ENCODE peak calls at places on chromosomes 13 and 19, in four cellular contexts. One of them, this sample, is unnamed.

GRCh38 chr19:27750697-27751391 is 1462.1 kb downstream of the UQCRFS1 start:
- DNase-seq in AG04449: no peak
- DNase-seq in AG09309: no peak
- DNase-seq in fibroblast of pulmonary artery: no peak
- DNase-seq in this sample: no peak

GRCh38 chr19:21322528-21322927 is 6.7 kb downstream of the ZNF708 start:
- DNase-seq in AG04449: no peak
- DNase-seq in AG09309: no peak
- DNase-seq in fibroblast of pulmonary artery: peak
- DNase-seq in this sample: no peak

GRCh38 chr13:35524192-35524591 is 47.7 kb upstream of the MAB21L1 start:
- DNase-seq in AG04449: no peak
- DNase-seq in AG09309: no peak
- DNase-seq in fibroblast of pulmonary artery: no peak
- DNase-seq in this sample: no peak

GRCh38 chr19:32687681-32688080 is 3.9 kb upstream of the NUDT19 start:
- DNase-seq in AG04449: no peak
- DNase-seq in AG09309: no peak
- DNase-seq in fibroblast of pulmonary artery: no peak
- DNase-seq in this sample: no peak

GRCh38 chr19:1411255-1412191 is 4.1 kb downstream of the DAZAP1 start:
- DNase-seq in AG04449: no peak
- DNase-seq in AG09309: no peak
- DNase-seq in fibroblast of pulmonary artery: peak
- DNase-seq in this sample: peak

GRCh38 chr19:8321067-8321759 is at the start of the genes NDUFA7 and RPS28:
- DNase-seq in AG04449: peak
- DNase-seq in AG09309: peak
- DNase-seq in fibroblast of pulmonary artery: peak
- DNase-seq in this sample: peak

GRCh38 chr13:34300559-34300958 is 482.6 kb downstream of the RFC3 start:
- DNase-seq in AG04449: no peak
- DNase-seq in AG09309: no peak
- DNase-seq in fibroblast of pulmonary artery: no peak
- DNase-seq in this sample: no peak

GRCh38 chr13:44759222-44759721 is 183.1 kb upstream of the TSC22D1 start:
- DNase-seq in AG04449: no peak
- DNase-seq in AG09309: no peak
- DNase-seq in fibroblast of pulmonary artery: no peak
- DNase-seq in this sample: no peak

GRCh38 chr13:79311456-79311855 is 94.6 kb downstream of the RBM26 start:
- DNase-seq in AG04449: no peak
- DNase-seq in AG09309: no peak
- DNase-seq in fibroblast of pulmonary artery: peak
- DNase-seq in this sample: no peak

GRCh38 chr13:100069278-100069677 is 19.6 kb upstream of the PCCA start:
- DNase-seq in AG04449: no peak
- DNase-seq in AG09309: peak
- DNase-seq in fibroblast of pulmonary artery: peak
- DNase-seq in this sample: no peak

GRCh38 chr13:27921961-27922910 is 2.4 kb downstream of the PDX1 start:
- DNase-seq in AG04449: no peak
- DNase-seq in AG09309: no peak
- DNase-seq in fibroblast of pulmonary artery: no peak
- DNase-seq in this sample: no peak

GRCh38 chr13:50732712-50733111 is 110.8 kb downstream of the DLEU7 start:
- DNase-seq in AG04449: peak
- DNase-seq in AG09309: peak
- DNase-seq in fibroblast of pulmonary artery: peak
- DNase-seq in this sample: no peak

GRCh38 chr19:2428027-2428690 is 773 bp upstream of the TIMM13 start:
- DNase-seq in AG04449: no peak
- DNase-seq in AG09309: no peak
- DNase-seq in fibroblast of pulmonary artery: no peak
- DNase-seq in this sample: no peak

GRCh38 chr13:41231025-41231677 is 32.2 kb downstream of the MTRF1 start:
- DNase-seq in AG04449: no peak
- DNase-seq in AG09309: no peak
- DNase-seq in fibroblast of pulmonary artery: no peak
- DNase-seq in this sample: no peak

GRCh38 chr19:35341006-35341405 is 6.7 kb upstream of the FFAR1 start:
- DNase-seq in AG04449: no peak
- DNase-seq in AG09309: no peak
- DNase-seq in fibroblast of pulmonary artery: no peak
- DNase-seq in this sample: no peak

GRCh38 chr19:7900401-7900870 is 3.2 kb upstream of the MAP2K7 start:
- DNase-seq in AG04449: no peak
- DNase-seq in AG09309: no peak
- DNase-seq in fibroblast of pulmonary artery: no peak
- DNase-seq in this sample: no peak

GRCh38 chr19:19026299-19026971 is 6.9 kb downstream of the SUGP2 start:
- DNase-seq in AG04449: no peak
- DNase-seq in AG09309: no peak
- DNase-seq in fibroblast of pulmonary artery: peak
- DNase-seq in this sample: peak
- TF ChIP-seq CTCF in AG04449: no peak
- TF ChIP-seq CTCF in AG09309: peak
- TF ChIP-seq CTCF in fibroblast of pulmonary artery: no peak
- TF ChIP-seq CTCF in this sample: no peak

DNA sequence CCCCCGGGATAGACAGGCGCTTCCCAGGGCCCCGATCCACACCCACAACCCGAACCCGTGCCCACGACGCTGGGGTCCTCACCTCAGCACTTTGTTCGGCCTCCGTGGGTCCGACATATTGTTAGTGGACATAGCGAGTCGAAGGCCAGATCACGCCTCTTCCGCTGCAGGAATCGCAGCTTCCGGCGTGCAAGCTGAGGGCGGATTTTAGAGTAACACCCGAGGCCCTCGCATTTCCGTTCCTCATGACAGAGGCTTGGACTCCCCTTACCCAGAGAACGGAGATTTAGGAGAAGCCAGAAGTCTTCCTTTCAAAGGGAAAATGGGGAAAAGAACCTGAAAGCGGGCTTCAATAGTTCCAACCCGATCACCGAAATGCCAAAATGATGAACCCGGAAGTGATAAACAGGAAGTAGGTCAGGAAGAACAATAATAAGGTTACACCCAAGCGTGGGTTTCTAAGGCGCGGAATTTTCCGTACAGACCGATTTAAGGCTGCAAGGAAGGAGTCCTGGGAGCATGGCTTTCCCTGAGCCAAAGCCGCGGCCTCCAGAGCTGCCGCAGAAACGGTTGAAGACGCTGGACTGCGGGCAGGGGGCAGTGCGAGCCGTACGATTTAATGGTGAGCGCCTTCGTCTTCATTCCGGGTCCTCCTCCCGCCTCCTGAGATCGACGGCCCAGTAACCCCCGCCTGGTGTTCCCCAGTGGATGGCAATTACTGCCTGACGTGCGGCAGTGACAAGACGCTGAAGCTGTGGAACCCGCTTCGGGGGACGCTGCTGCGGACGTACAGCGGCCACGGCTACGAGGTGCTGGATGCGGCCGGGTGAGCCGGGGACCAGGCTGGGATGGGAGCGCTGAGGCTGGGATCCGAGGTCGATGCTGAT is 2.9 kb downstream of the WDR83 start:
- DNase-seq in AG04449: no peak
- DNase-seq in AG09309: peak
- DNase-seq in fibroblast of pulmonary artery: peak
- DNase-seq in this sample: peak
- TF ChIP-seq CTCF in AG04449: no peak
- TF ChIP-seq CTCF in AG09309: no peak
- TF ChIP-seq CTCF in fibroblast of pulmonary artery: no peak
- TF ChIP-seq CTCF in this sample: no peak

DNA sequence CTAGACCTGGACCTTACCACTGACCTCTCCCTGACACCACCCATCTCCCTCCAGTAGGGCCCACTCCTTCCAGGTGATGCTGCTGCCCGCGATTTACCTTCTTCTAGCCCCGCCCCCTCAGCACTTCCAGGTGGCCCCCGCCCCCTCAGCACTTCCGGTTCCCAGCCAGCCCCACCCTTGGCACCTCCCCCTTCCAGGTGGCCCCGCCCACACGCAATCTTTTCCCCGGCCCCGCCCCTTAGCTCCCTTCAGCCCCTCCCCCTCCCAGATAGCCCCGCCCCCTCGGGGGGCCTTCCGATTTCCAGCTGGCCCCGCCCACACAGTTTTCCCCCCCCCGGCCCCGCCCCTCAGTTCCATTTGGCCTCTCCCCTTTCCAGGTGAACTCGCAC is 565 bp downstream of the LIG1 start:
- DNase-seq in AG04449: no peak
- DNase-seq in AG09309: no peak
- DNase-seq in fibroblast of pulmonary artery: peak
- DNase-seq in this sample: peak
- TF ChIP-seq CTCF in AG04449: no peak
- TF ChIP-seq CTCF in AG09309: no peak
- TF ChIP-seq CTCF in fibroblast of pulmonary artery: no peak
- TF ChIP-seq CTCF in this sample: no peak

GRCh38 chr13:61029064-61029463 is 386.6 kb downstream of the PCDH20 start:
- DNase-seq in AG04449: no peak
- DNase-seq in AG09309: no peak
- DNase-seq in fibroblast of pulmonary artery: no peak
- DNase-seq in this sample: no peak

DNA sequence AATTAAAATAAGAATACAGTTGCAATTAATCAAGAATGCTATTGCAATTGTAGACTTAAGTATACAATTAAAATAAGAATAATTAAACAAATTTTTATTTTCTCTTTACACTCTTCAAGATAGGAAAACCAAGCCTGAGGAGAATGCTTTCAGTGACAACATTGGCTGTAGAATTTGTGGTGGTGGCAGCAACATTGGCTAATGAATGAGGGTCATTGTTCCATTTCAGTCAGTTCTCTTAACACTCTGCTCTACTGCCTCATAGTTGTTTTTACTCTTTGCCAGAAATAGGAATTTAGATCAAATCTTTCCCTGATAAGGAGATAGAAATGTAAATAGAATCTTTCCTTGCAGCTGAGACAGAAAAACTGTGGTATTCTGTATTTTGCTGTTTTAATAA is 391.6 kb downstream of the PCDH20 start:
- DNase-seq in AG04449: no peak
- DNase-seq in AG09309: no peak
- DNase-seq in fibroblast of pulmonary artery: no peak
- DNase-seq in this sample: no peak
- TF ChIP-seq CTCF in AG04449: no peak
- TF ChIP-seq CTCF in AG09309: no peak
- TF ChIP-seq CTCF in fibroblast of pulmonary artery: no peak
- TF ChIP-seq CTCF in this sample: no peak

DNA sequence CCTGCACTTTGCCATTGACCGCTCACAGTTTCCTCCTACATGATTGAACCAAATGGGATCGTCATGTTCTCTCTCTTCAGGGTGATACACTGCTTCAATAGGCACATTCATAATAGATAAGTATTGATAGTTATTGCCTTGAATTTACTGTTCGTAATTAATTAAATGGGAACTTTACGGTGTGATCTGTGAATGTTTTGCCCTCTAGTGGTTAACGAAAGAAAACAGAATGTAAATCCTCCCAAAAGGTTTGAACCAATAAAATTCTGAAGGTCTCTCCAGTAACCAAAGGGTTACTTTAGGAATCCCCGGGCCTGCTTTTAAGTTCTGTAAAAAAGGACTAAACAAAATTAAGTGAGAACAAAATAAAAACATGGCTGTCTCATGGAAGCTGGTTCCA is 389.3 kb downstream of the DACH1 start:
- DNase-seq in AG04449: no peak
- DNase-seq in AG09309: no peak
- DNase-seq in fibroblast of pulmonary artery: no peak
- DNase-seq in this sample: no peak
- TF ChIP-seq CTCF in AG04449: no peak
- TF ChIP-seq CTCF in AG09309: no peak
- TF ChIP-seq CTCF in fibroblast of pulmonary artery: peak
- TF ChIP-seq CTCF in this sample: no peak

DNA sequence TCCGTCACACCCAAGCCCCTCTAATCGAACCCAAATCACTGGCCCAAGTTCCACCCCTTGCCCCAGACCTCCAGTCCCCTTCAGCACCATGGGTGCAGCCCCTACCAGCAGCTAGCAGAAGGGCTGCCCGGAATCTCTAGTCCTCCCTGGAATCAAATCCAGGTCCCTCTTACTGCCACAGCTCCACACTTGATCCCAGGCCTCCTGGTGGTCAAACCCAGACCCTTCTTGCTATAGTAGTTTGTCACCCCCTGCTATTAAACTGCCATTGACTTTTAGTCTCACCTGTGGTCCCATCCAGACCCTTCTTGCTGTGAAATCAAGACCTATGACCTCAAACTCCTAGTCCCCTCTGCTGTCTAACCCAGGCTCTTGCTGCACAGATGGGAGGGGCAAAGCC is 8.7 kb downstream of the HIPK4 start:
- DNase-seq in AG04449: no peak
- DNase-seq in AG09309: no peak
- DNase-seq in fibroblast of pulmonary artery: no peak
- DNase-seq in this sample: no peak
- TF ChIP-seq CTCF in AG04449: peak
- TF ChIP-seq CTCF in AG09309: no peak
- TF ChIP-seq CTCF in fibroblast of pulmonary artery: peak
- TF ChIP-seq CTCF in this sample: no peak

GRCh38 chr13:101817898-101818297 is 365.4 kb downstream of the ITGBL1 start:
- DNase-seq in AG04449: no peak
- DNase-seq in AG09309: no peak
- DNase-seq in fibroblast of pulmonary artery: no peak
- DNase-seq in this sample: no peak
- TF ChIP-seq CTCF in AG04449: no peak
- TF ChIP-seq CTCF in AG09309: no peak
- TF ChIP-seq CTCF in fibroblast of pulmonary artery: no peak
- TF ChIP-seq CTCF in this sample: no peak